ENCODE peak calls at places on chromosomes 2 and 18, in five cellular contexts. S is KBM-7; K is heart right ventricle; J is sigmoid colon; C is activated CD4-positive, alpha-beta memory T cell treated with anti-CD3 and anti-CD28 coated beads, Interleukin-2, amount 10 ng/mL, durations not matched to agents 7 days and 5 days. F is an unnamed sample.

GRCh38 chr2:64730551-64731305 is 77.0 kb upstream of the SERTAD2 start:
- DNase-seq in S (peak; percentile 42), K (peak; percentile 31), J (peak; percentile 89), C (peak; percentile 45), F (no peak)

GRCh38 chr18:3982541-3982940 is 472.6 kb downstream of the DLGAP1 start:
- DNase-seq in S (no peak), K (no peak), J (no peak), C (no peak), F (no peak)

GRCh38 chr18:69599377-69599776 is 198.7 kb downstream of the DOK6 start:
- DNase-seq in S (no peak), K (no peak), J (no peak), C (no peak), F (no peak)

GRCh38 chr2:118123561-118124232 is 35.4 kb downstream of the INSIG2 start:
- DNase-seq in S (no peak), K (no peak), J (no peak), C (no peak), F (no peak)

GRCh38 chr2:239442192-239442591 is 41.4 kb upstream of the HDAC4 start:
- DNase-seq in S (no peak), K (no peak), J (no peak), C (no peak), F (no peak)

GRCh38 chr2:148282201-148282600 is 261.3 kb downstream of the MBD5 start:
- DNase-seq in S (no peak), K (no peak), J (no peak), C (no peak), F (no peak)

GRCh38 chr18:23317975-23318675 is 135.0 kb upstream of the RIOK3 start:
- DNase-seq in S (no peak), K (no peak), J (no peak), C (no peak), F (no peak)

GRCh38 chr2:172985139-172985874 is 90.3 kb upstream of the MAP3K20 start:
- DNase-seq in S (no peak), K (peak; percentile 25), J (no peak), C (no peak), F (no peak)

GRCh38 chr2:46876741-46877384 is 38.7 kb downstream of the MCFD2 start:
- DNase-seq in S (peak; percentile 88), K (peak; percentile 53), J (no peak), C (no peak), F (no peak)

GRCh38 chr18:48841381-48842258 is 109.1 kb downstream of the SMAD7 start:
- DNase-seq in S (no peak), K (peak; percentile 58), J (no peak), C (no peak), F (peak; percentile 89)

GRCh38 chr2:188189356-188189755 is 102.3 kb upstream of the GULP1 start:
- DNase-seq in S (no peak), K (no peak), J (no peak), C (no peak), F (no peak)

GRCh38 chr2:224958873-224959272 is 83.4 kb downstream of the DOCK10 start:
- DNase-seq in S (no peak), K (no peak), J (no peak), C (no peak), F (no peak)

GRCh38 chr2:10765461-10765860 is 44.0 kb downstream of the ATP6V1C2 start:
- DNase-seq in S (no peak), K (no peak), J (peak; percentile 47), C (no peak), F (peak; percentile 67)

GRCh38 chr2:216694201-216694825 is 1.0 kb downstream of the IGFBP5 start:
- DNase-seq in S (peak; percentile 34), K (peak; percentile 67), J (peak; percentile 89), C (peak; percentile 31), F (peak; percentile 87)

GRCh38 chr2:169509230-169509917 is at the start of gene KLHL41:
- DNase-seq in S (no peak), K (no peak), J (no peak), C (no peak), F (no peak)